ENCODE peak calls at places on chromosome 10, in six cellular contexts. D, S, G, Z, K and L are unnamed samples.

GRCh38 chr10:132106431-132106830 is 40.7 kb downstream of the JAKMIP3 start:
- DNase-seq in D (no peak), S (no peak), G (no peak), Z (no peak), K (no peak), L (no peak)

GRCh38 chr10:84335516-84335915 is 7.1 kb downstream of the CCSER2 start:
- DNase-seq in D (no peak), S (no peak), G (no peak), Z (no peak), K (no peak), L (no peak)

GRCh38 chr10:17981766-17982380 is 30.2 kb downstream of the SLC39A12 start:
- DNase-seq in D (no peak), S (no peak), G (no peak), Z (peak; percentile 35), K (no peak), L (no peak)

GRCh38 chr10:88802430-88802829 is at the start of gene LIPM:
- DNase-seq in D (no peak), S (no peak), G (no peak), Z (no peak), K (no peak), L (no peak)

GRCh38 chr10:91996266-91996665 is 72.7 kb downstream of the BTAF1 start:
- DNase-seq in D (no peak), S (no peak), G (no peak), Z (no peak), K (no peak), L (no peak)

GRCh38 chr10:8731415-8732110 is 677.1 kb downstream of the GATA3 start:
- DNase-seq in D (no peak), S (no peak), G (no peak), Z (no peak), K (no peak), L (no peak)

GRCh38 chr10:18561861-18562551 is 89.4 kb downstream of the NSUN6 start:
- DNase-seq in D (no peak), S (no peak), G (no peak), Z (no peak), K (no peak), L (no peak)

GRCh38 chr10:23422003-23422411 is 16.9 kb upstream of the OTUD1 start:
- DNase-seq in D (no peak), S (no peak), G (no peak), Z (no peak), K (no peak), L (no peak)

GRCh38 chr10:122786269-122786668 is 59.4 kb downstream of the CUZD1 start:
- DNase-seq in D (no peak), S (no peak), G (no peak), Z (peak; percentile 39), K (no peak), L (no peak)

GRCh38 chr10:52635651-52636050 is 136.9 kb downstream of the MBL2 start:
- DNase-seq in D (no peak), S (no peak), G (no peak), Z (no peak), K (no peak), L (no peak)